ENCODE peak calls at places on chromosomes 6 and 20, in ten cellular contexts. T is activated CD4-positive, alpha-beta T cell treated with anti-CD3 and anti-CD28 coated beads, Interleukin-2, amount 50 U/mL, for 1 hour; Q is thoracic aorta; O is stimulated activated naive CD8-positive, alpha-beta T cell treated with anti-CD3 and anti-CD28 coated beads, Interleukin-15, Interleukin-2, amounts not matched to agents 100 U/mL and 50 U/mL, for 24 hours; P is ELF-1; S is aorta; V is Right ventricle myocardium superior; J is germinal center; R is stimulated activated CD8-positive, alpha-beta memory T cell treated with anti-CD3 and anti-CD28 coated beads, Interleukin-7, amount 100 ng/mL, for 1 hour; F is endothelial cell. D is an unnamed sample.

GRCh38 chr6:16712931-16713484 is 48.3 kb downstream of the ATXN1 start:
- DNase-seq in T (no peak), Q (no peak), O (no peak), P (no peak), S (peak; percentile 80), V (peak; percentile 65), J (peak; percentile 18), R (no peak), F (no peak), D (no peak)

GRCh38 chr6:30641048-30641447 is 5.9 kb upstream of the C6orf136 start:
- DNase-seq in T (no peak), Q (no peak), O (no peak), P (no peak), S (no peak), V (no peak), J (no peak), R (no peak), F (no peak), D (no peak)

GRCh38 chr6:3732345-3733141 is 19.0 kb downstream of the PXDC1 start:
- DNase-seq in T (peak; percentile 64), Q (no peak), O (peak; percentile 69), P (peak; percentile 84), S (peak; percentile 88), V (peak; percentile 78), J (peak; percentile 48), R (peak; percentile 52), F (peak; percentile 80), D (peak; percentile 49)

GRCh38 chr6:130365166-130366010 is 429 bp upstream of the TMEM200A start:
- DNase-seq in T (peak; percentile 40), Q (no peak), O (peak; percentile 66), P (peak; percentile 83), S (peak; percentile 85), V (peak; percentile 61), J (peak; percentile 59), R (peak; percentile 32), F (peak; percentile 91), D (peak; percentile 26)

GRCh38 chr6:11918021-11918738 is 93.9 kb upstream of the HIVEP1 start:
- DNase-seq in T (no peak), Q (no peak), O (no peak), P (peak; percentile 34), S (no peak), V (no peak), J (no peak), R (no peak), F (no peak), D (no peak)

GRCh38 chr6:43943781-43944250 is 173.8 kb downstream of the VEGFA start:
- DNase-seq in T (no peak), Q (no peak), O (no peak), P (no peak), S (peak; percentile 44), V (no peak), J (no peak), R (no peak), F (no peak), D (no peak)

GRCh38 chr6:33199687-33200233 is 705 bp downstream of the RXRB start:
- DNase-seq in T (no peak), Q (no peak), O (peak; percentile 79), P (no peak), S (no peak), V (peak; percentile 86), J (peak; percentile 77), R (peak; percentile 34), F (no peak), D (no peak)

GRCh38 chr6:106141441-106142237 is 55.5 kb downstream of the PRDM1 start:
- DNase-seq in T (no peak), Q (no peak), O (peak; percentile 75), P (no peak), S (no peak), V (no peak), J (no peak), R (no peak), F (no peak), D (no peak)

GRCh38 chr20:62569615-62570014 is 72.7 kb upstream of the SLCO4A1 start:
- DNase-seq in T (no peak), Q (no peak), O (no peak), P (no peak), S (no peak), V (no peak), J (no peak), R (no peak), F (no peak), D (no peak)

GRCh38 chr6:57078808-57079207 is 11.2 kb upstream of the ZNF451 start:
- DNase-seq in T (no peak), Q (no peak), O (no peak), P (no peak), S (no peak), V (no peak), J (no peak), R (no peak), F (no peak), D (no peak)

GRCh38 chr6:90294989-90295853 is 1.4 kb downstream of the BACH2 start:
- DNase-seq in T (peak; percentile 61), Q (no peak), O (peak; percentile 92), P (peak; percentile 55), S (peak; percentile 85), V (peak; percentile 62), J (peak; percentile 57), R (peak; percentile 48), F (peak; percentile 42), D (peak; percentile 61)

GRCh38 chr20:3000852-3001523 is 42.4 kb upstream of the GNRH2 start:
- DNase-seq in T (no peak), Q (no peak), O (no peak), P (no peak), S (no peak), V (no peak), J (peak; percentile 27), R (no peak), F (no peak), D (peak; percentile 7)

GRCh38 chr6:33144373-33144772 is 47.9 kb downstream of the COL11A2 start:
- DNase-seq in T (no peak), Q (no peak), O (no peak), P (no peak), S (no peak), V (no peak), J (no peak), R (no peak), F (no peak), D (no peak)